ENCODE peak calls at places on chromosomes 7 and 10, in seven cellular contexts. A is pancreas, H is M059J, Y is iris pigment epithelial cell, S is NCI-H1092, L is NCI-H1105, B is IMR-90. Z is an unnamed sample.

GRCh38 chr10:14325325-14325955 is 5.3 kb downstream of the FRMD4A start:
- DNase-seq in H (peak; percentile 7), A (peak; percentile 84), L (no peak), Y (peak; percentile 34), S (no peak), B (peak; percentile 12), Z (peak; percentile 9)

GRCh38 chr10:48439031-48439430 is 132.6 kb downstream of the MAPK8 start:
- DNase-seq in A (no peak), B (peak; percentile 81), S (no peak), H (peak; percentile 79), L (no peak), Y (peak; percentile 73), Z (no peak)

GRCh38 chr7:116772423-116772852 is 89.9 kb upstream of the CAPZA2 start:
- DNase-seq in A (no peak), Y (peak; percentile 83), S (no peak), L (no peak), H (peak; percentile 89), B (peak; percentile 84), Z (no peak)

GRCh38 chr7:152382244-152382643 is 53.6 kb downstream of the KMT2C start:
- DNase-seq in L (no peak), A (no peak), Y (no peak), B (no peak), S (no peak), H (peak; percentile 40), Z (no peak)

GRCh38 chr7:74479066-74479781 is 25.5 kb downstream of the GTF2IRD1 start:
- DNase-seq in L (peak; percentile 61), B (peak; percentile 27), Y (no peak), H (peak; percentile 79), A (peak; percentile 58), S (peak; percentile 83), Z (no peak)

GRCh38 chr10:124264711-124265390 is 153.9 kb downstream of the OAT start:
- DNase-seq in Y (no peak), H (no peak), B (no peak), L (no peak), A (no peak), S (no peak), Z (no peak)

GRCh38 chr7:56083150-56083785 is 9.5 kb downstream of the PHKG1 start:
- DNase-seq in A (peak; percentile 67), S (peak; percentile 81), Y (no peak), L (peak; percentile 76), H (no peak), B (no peak), Z (no peak)

GRCh38 chr10:101489355-101489754 is 98.7 kb downstream of the POLL start:
- DNase-seq in A (no peak), L (peak; percentile 14), B (peak; percentile 75), Y (peak; percentile 86), H (peak; percentile 32), S (peak; percentile 32), Z (no peak)

GRCh38 chr7:101924171-101924570 is 106.7 kb downstream of the CUX1 start:
- DNase-seq in L (no peak), A (no peak), S (no peak), Y (peak; percentile 67), B (peak; percentile 86), H (peak; percentile 92), Z (no peak)

GRCh38 chr10:124504711-124505110 is 43.1 kb downstream of the LHPP start:
- DNase-seq in S (no peak), B (no peak), Y (no peak), H (no peak), L (no peak), A (no peak), Z (no peak)

GRCh38 chr10:132447446-132448247 is 50.6 kb downstream of the PWWP2B start:
- DNase-seq in L (no peak), B (peak; percentile 71), A (no peak), H (peak; percentile 84), S (no peak), Y (peak; percentile 89), Z (peak; percentile 90)

GRCh38 chr7:2029936-2030335 is 202.8 kb downstream of the MAD1L1 start:
- DNase-seq in B (no peak), H (no peak), S (no peak), L (no peak), A (peak; percentile 43), Y (no peak), Z (no peak)

GRCh38 chr10:112340601-112341000 is 33.3 kb upstream of the ACSL5 start:
- DNase-seq in L (no peak), A (no peak), Y (no peak), B (no peak), S (no peak), H (no peak), Z (no peak)

GRCh38 chr7:7764515-7765138 is 46.2 kb upstream of the RPA3 start:
- DNase-seq in Y (no peak), B (no peak), H (no peak), A (no peak), L (no peak), S (no peak), Z (no peak)

GRCh38 chr7:95630702-95631458 is 34.6 kb upstream of the PDK4 start:
- DNase-seq in A (no peak), S (no peak), Y (peak; percentile 75), L (no peak), B (no peak), H (no peak), Z (no peak)

Z was measured in naive B cell.